ENCODE peak calls at places on chromosomes 6 and 20, in eight cellular contexts. One of them, this sample, is unnamed.

GRCh38 chr6:109628158-109629000 is 62.6 kb downstream of the AK9 start:
- DNase-seq in PC-3: no peak
- DNase-seq in PC-9: no peak
- DNase-seq in MM.1S: no peak
- DNase-seq in SK-N-SH: no peak
- DNase-seq in OCI-LY7: no peak
- DNase-seq in GM23338: no peak
- DNase-seq in HCT116: no peak
- DNase-seq in this sample: no peak

GRCh38 chr20:745683-746301 is 22.5 kb downstream of the SLC52A3 start:
- DNase-seq in HCT116: no peak
- DNase-seq in GM23338: no peak
- DNase-seq in SK-N-SH: no peak
- DNase-seq in OCI-LY7: peak; percentile 36
- DNase-seq in PC-3: peak; percentile 18
- DNase-seq in PC-9: no peak
- DNase-seq in MM.1S: peak; percentile 16
- DNase-seq in this sample: no peak

GRCh38 chr6:73085362-73085975 is 139.8 kb downstream of the KHDC1L start:
- DNase-seq in PC-3: no peak
- DNase-seq in OCI-LY7: no peak
- DNase-seq in MM.1S: no peak
- DNase-seq in HCT116: no peak
- DNase-seq in PC-9: no peak
- DNase-seq in SK-N-SH: no peak
- DNase-seq in GM23338: peak; percentile 57
- DNase-seq in this sample: no peak

GRCh38 chr6:40586800-40587201 is 363 bp downstream of the LRFN2 start:
- DNase-seq in OCI-LY7: no peak
- DNase-seq in SK-N-SH: peak; percentile 72
- DNase-seq in GM23338: no peak
- DNase-seq in HCT116: no peak
- DNase-seq in PC-3: no peak
- DNase-seq in MM.1S: no peak
- DNase-seq in PC-9: no peak
- DNase-seq in this sample: no peak

GRCh38 chr6:56046576-56046975 is 171.2 kb upstream of the BMP5 start:
- DNase-seq in SK-N-SH: no peak
- DNase-seq in MM.1S: no peak
- DNase-seq in PC-3: peak; percentile 83
- DNase-seq in PC-9: peak; percentile 81
- DNase-seq in GM23338: no peak
- DNase-seq in HCT116: no peak
- DNase-seq in OCI-LY7: no peak
- DNase-seq in this sample: no peak

GRCh38 chr20:44594730-44595129 is 12.4 kb downstream of the PKIG start:
- DNase-seq in GM23338: no peak
- DNase-seq in MM.1S: no peak
- DNase-seq in HCT116: no peak
- DNase-seq in PC-3: peak; percentile 46
- DNase-seq in OCI-LY7: no peak
- DNase-seq in PC-9: no peak
- DNase-seq in SK-N-SH: no peak
- DNase-seq in this sample: no peak

GRCh38 chr6:161498359-161498758 is 224.5 kb upstream of the AGPAT4 start:
- DNase-seq in MM.1S: no peak
- DNase-seq in GM23338: peak; percentile 85
- DNase-seq in HCT116: peak; percentile 66
- DNase-seq in SK-N-SH: peak; percentile 41
- DNase-seq in PC-9: no peak
- DNase-seq in OCI-LY7: no peak
- DNase-seq in PC-3: peak; percentile 77
- DNase-seq in this sample: peak; percentile 19

GRCh38 chr20:61492065-61492464 is 240.0 kb downstream of the CDH4 start:
- DNase-seq in SK-N-SH: no peak
- DNase-seq in GM23338: no peak
- DNase-seq in MM.1S: no peak
- DNase-seq in OCI-LY7: no peak
- DNase-seq in PC-9: no peak
- DNase-seq in HCT116: no peak
- DNase-seq in PC-3: no peak
- DNase-seq in this sample: no peak

GRCh38 chr20:8670900-8671229 is 398.0 kb upstream of the PLCB4 start:
- DNase-seq in PC-9: no peak
- DNase-seq in PC-3: no peak
- DNase-seq in HCT116: no peak
- DNase-seq in GM23338: no peak
- DNase-seq in OCI-LY7: no peak
- DNase-seq in SK-N-SH: peak; percentile 49
- DNase-seq in MM.1S: no peak
- DNase-seq in this sample: no peak

GRCh38 chr6:147586044-147586443 is 77.6 kb downstream of the SAMD5 start:
- DNase-seq in GM23338: no peak
- DNase-seq in PC-3: peak; percentile 50
- DNase-seq in OCI-LY7: no peak
- DNase-seq in HCT116: no peak
- DNase-seq in MM.1S: no peak
- DNase-seq in SK-N-SH: no peak
- DNase-seq in PC-9: no peak
- DNase-seq in this sample: no peak

GRCh38 chr20:35601021-35601973 is 14.3 kb upstream of the SPAG4 start:
- DNase-seq in HCT116: no peak
- DNase-seq in MM.1S: peak; percentile 74
- DNase-seq in GM23338: peak; percentile 86
- DNase-seq in OCI-LY7: peak; percentile 63
- DNase-seq in PC-9: no peak
- DNase-seq in SK-N-SH: peak; percentile 88
- DNase-seq in PC-3: no peak
- DNase-seq in this sample: peak; percentile 88

GRCh38 chr20:46020515-46020914 is 8.5 kb upstream of the SLC12A5 start:
- DNase-seq in GM23338: no peak
- DNase-seq in HCT116: no peak
- DNase-seq in PC-3: no peak
- DNase-seq in SK-N-SH: no peak
- DNase-seq in MM.1S: no peak
- DNase-seq in OCI-LY7: peak; percentile 38
- DNase-seq in PC-9: no peak
- DNase-seq in this sample: no peak

DNA sequence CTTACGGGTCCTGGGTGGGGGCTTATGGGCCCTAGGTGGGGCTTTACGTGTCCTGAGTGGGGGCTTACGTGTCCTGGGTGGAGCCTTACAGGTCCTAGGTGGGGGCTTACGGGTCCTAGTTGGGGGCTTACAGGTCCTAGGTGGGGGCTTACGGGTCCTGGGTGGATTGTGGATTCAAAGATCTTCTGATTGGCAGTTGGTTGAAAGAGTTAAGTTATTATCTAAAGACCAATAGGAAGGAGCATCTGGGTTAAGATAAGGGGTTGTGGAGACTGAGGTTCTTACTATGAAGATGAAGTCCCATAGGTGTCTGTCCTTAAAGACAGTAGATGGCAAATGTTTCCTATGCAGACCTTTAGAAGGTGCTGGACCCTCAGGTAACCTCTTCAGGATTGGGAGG is 8.4 kb upstream of the BIRC7 start:
- DNase-seq in GM23338: no peak
- DNase-seq in PC-9: no peak
- DNase-seq in OCI-LY7: no peak
- DNase-seq in HCT116: no peak
- DNase-seq in MM.1S: no peak
- DNase-seq in SK-N-SH: no peak
- DNase-seq in PC-3: no peak
- DNase-seq in this sample: no peak
- H3K4me1 ChIP-seq in GM23338: peaks cover 29% of the 10 kb centered on the region
- H3K4me1 ChIP-seq in PC-9: peaks cover 52% of the 10 kb centered on the region
- H3K4me1 ChIP-seq in OCI-LY7: no peaks in the 10 kb centered on the region
- H3K4me1 ChIP-seq in HCT116: peaks cover 55% of the 10 kb centered on the region
- H3K4me1 ChIP-seq in MM.1S: no peaks in the 10 kb centered on the region
- H3K4me1 ChIP-seq in SK-N-SH: peaks cover 17% of the 10 kb centered on the region
- H3K4me1 ChIP-seq in PC-3: peaks cover 27% of the 10 kb centered on the region
- H3K4me1 ChIP-seq in this sample: peaks cover 11% of the 10 kb centered on the region

GRCh38 chr6:125780540-125781306 is 10.0 kb upstream of the NCOA7 start:
- DNase-seq in GM23338: peak; percentile 60
- DNase-seq in SK-N-SH: peak; percentile 60
- DNase-seq in PC-9: peak; percentile 43
- DNase-seq in PC-3: peak; percentile 58
- DNase-seq in MM.1S: peak; percentile 71
- DNase-seq in HCT116: peak; percentile 60
- DNase-seq in OCI-LY7: peak; percentile 87
- DNase-seq in this sample: peak; percentile 71

GRCh38 chr6:125784365-125784764 is 6.4 kb upstream of the NCOA7 start:
- DNase-seq in HCT116: no peak
- DNase-seq in OCI-LY7: no peak
- DNase-seq in PC-9: no peak
- DNase-seq in GM23338: no peak
- DNase-seq in PC-3: peak; percentile 62
- DNase-seq in MM.1S: no peak
- DNase-seq in SK-N-SH: no peak
- DNase-seq in this sample: no peak

GRCh38 chr6:125779924-125780539 is 10.7 kb upstream of the NCOA7 start:
- DNase-seq in PC-9: peak; percentile 80
- DNase-seq in HCT116: peak; percentile 83
- DNase-seq in PC-3: peak; percentile 94
- DNase-seq in SK-N-SH: peak; percentile 86
- DNase-seq in GM23338: peak; percentile 97
- DNase-seq in OCI-LY7: peak; percentile 95
- DNase-seq in MM.1S: peak; percentile 93
- DNase-seq in this sample: peak; percentile 95

DNA sequence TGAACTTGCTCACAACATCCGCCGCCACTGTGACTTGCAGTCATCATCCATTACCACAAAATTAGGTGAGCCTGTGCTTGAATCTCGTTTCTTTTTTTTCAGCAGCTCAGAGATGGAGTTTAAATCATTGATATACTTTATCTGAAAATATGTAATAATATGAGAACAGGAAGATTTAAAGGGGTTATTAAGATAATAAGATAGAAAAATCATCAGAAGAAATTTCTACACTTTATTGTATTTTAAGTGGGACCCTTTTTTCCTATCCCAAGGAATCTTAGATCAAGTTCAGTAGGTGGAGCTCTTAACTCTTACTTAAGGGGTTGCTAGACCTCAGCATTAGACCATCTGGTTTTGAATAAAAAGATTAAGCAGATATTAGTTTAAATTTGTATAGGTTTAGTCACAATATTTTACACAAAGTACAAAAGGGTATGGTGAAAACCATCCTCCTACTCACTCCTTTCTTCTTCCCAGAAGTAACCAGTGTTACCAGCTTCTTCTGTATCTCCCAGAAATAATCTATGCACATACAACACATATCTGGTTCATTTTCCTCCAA is 9.4 kb upstream of the NCOA7 start:
- DNase-seq in OCI-LY7: no peak
- DNase-seq in SK-N-SH: peak; percentile 27
- DNase-seq in GM23338: peak; percentile 22
- DNase-seq in PC-9: no peak
- DNase-seq in HCT116: no peak
- DNase-seq in MM.1S: peak; percentile 40
- DNase-seq in PC-3: peak; percentile 31
- DNase-seq in this sample: no peak
- TF ChIP-seq CTCF in OCI-LY7: peak; percentile 88
- TF ChIP-seq CTCF in SK-N-SH: peak; percentile 53
- TF ChIP-seq CTCF in GM23338: no peak
- TF ChIP-seq CTCF in PC-9: peak; percentile 52
- TF ChIP-seq CTCF in HCT116: no peak
- TF ChIP-seq CTCF in MM.1S: peak; percentile 26
- TF ChIP-seq CTCF in PC-3: peak; percentile 46
- TF ChIP-seq CTCF in this sample: peak; percentile 33

GRCh38 chr20:1822564-1823420 is 72.4 kb upstream of the SIRPA start:
- DNase-seq in SK-N-SH: no peak
- DNase-seq in MM.1S: no peak
- DNase-seq in GM23338: no peak
- DNase-seq in PC-9: no peak
- DNase-seq in HCT116: no peak
- DNase-seq in PC-3: no peak
- DNase-seq in OCI-LY7: no peak
- DNase-seq in this sample: no peak

GRCh38 chr20:1824834-1825233 is 70.4 kb upstream of the SIRPA start:
- DNase-seq in OCI-LY7: no peak
- DNase-seq in PC-9: no peak
- DNase-seq in GM23338: no peak
- DNase-seq in PC-3: no peak
- DNase-seq in SK-N-SH: no peak
- DNase-seq in HCT116: no peak
- DNase-seq in MM.1S: no peak
- DNase-seq in this sample: no peak

GRCh38 chr20:1825492-1825891 is 69.7 kb upstream of the SIRPA start:
- DNase-seq in OCI-LY7: no peak
- DNase-seq in HCT116: no peak
- DNase-seq in GM23338: no peak
- DNase-seq in SK-N-SH: no peak
- DNase-seq in PC-3: no peak
- DNase-seq in MM.1S: no peak
- DNase-seq in PC-9: no peak
- DNase-seq in this sample: no peak

GRCh38 chr20:1824177-1824576 is 71.0 kb upstream of the SIRPA start:
- DNase-seq in PC-9: no peak
- DNase-seq in MM.1S: no peak
- DNase-seq in GM23338: no peak
- DNase-seq in HCT116: no peak
- DNase-seq in PC-3: no peak
- DNase-seq in OCI-LY7: no peak
- DNase-seq in SK-N-SH: no peak
- DNase-seq in this sample: no peak

DNA sequence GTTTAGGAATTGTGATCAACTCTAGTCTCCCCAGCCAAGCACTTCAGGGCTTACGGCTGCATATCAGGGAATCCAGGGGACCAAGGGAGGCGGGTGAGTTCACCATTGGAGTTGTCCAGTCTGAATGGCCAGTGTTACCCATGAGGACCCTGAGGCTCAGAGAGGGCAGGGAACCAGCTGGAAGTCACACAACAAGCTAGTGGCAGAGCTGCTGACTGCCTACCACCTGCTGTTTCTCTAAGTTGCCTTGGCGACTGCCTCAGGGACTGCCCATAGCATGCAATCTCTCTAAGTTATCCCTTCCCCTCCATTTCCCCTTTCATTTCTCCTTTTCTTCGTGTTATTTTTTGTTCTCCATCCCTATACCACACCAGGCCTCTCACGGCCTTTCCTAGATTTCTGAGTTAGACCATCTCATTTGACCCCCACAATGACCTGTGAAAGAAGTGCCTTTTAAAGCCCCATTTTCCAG is 71.8 kb upstream of the SIRPA start:
- DNase-seq in SK-N-SH: no peak
- DNase-seq in MM.1S: no peak
- DNase-seq in PC-3: no peak
- DNase-seq in HCT116: no peak
- DNase-seq in GM23338: no peak
- DNase-seq in OCI-LY7: no peak
- DNase-seq in PC-9: no peak
- DNase-seq in this sample: no peak
- H3K9me2 ChIP-seq in SK-N-SH: no peaks in the 10 kb centered on the region
- H3K9me2 ChIP-seq in MM.1S: no peaks in the 10 kb centered on the region
- H3K9me2 ChIP-seq in PC-3: no peaks in the 10 kb centered on the region
- H3K9me2 ChIP-seq in HCT116: no peaks in the 10 kb centered on the region
- H3K9me2 ChIP-seq in GM23338: no peaks in the 10 kb centered on the region
- H3K9me2 ChIP-seq in OCI-LY7: no peaks in the 10 kb centered on the region
- H3K9me2 ChIP-seq in PC-9: no peaks in the 10 kb centered on the region
- H3K9me2 ChIP-seq in this sample: no peaks in the 10 kb centered on the region

DNA sequence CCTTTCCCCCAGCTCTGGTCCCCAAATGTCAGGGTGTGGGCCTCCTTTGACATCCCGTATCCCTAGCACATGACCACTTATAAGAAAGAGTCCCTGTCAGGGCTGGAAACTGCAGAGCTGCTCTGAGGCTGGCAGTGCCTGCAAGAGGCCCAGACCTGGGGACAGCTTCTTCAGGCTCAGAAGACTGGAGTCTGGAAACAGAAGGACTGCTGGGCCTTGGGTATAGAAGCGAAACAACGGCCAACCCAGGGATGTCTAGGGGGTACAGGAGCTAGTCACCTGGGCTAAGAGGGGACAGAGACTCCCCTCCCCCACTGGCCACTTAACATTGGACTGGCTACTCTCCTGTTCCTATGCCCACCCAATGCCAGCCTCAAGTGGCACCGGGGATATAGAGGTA is 4.7 kb downstream of the SCUBE3 start:
- DNase-seq in SK-N-SH: no peak
- DNase-seq in MM.1S: no peak
- DNase-seq in PC-3: no peak
- DNase-seq in GM23338: no peak
- DNase-seq in PC-9: no peak
- DNase-seq in OCI-LY7: no peak
- DNase-seq in HCT116: no peak
- DNase-seq in this sample: no peak
- H3K4me1 ChIP-seq in SK-N-SH: peaks cover 4% of the 10 kb centered on the region
- H3K4me1 ChIP-seq in MM.1S: peaks cover 2% of the 10 kb centered on the region
- H3K4me1 ChIP-seq in PC-3: peaks cover 13% of the 10 kb centered on the region
- H3K4me1 ChIP-seq in GM23338: peaks cover 35% of the 10 kb centered on the region
- H3K4me1 ChIP-seq in PC-9: no peaks in the 10 kb centered on the region
- H3K4me1 ChIP-seq in OCI-LY7: no peaks in the 10 kb centered on the region
- H3K4me1 ChIP-seq in HCT116: no peaks in the 10 kb centered on the region
- H3K4me1 ChIP-seq in this sample: peaks cover 36% of the 10 kb centered on the region